ENCODE peak calls at places on chromosomes 2 and 18, in four cellular contexts. M is breast epithelium, S is prostate gland, R is tibial artery. F is an unnamed sample. For H3K4me1, the result is how much of the 10 kb centered on the place peaks cover.

GRCh38 chr2:119753041-119753929 is 6.4 kb upstream of the PTPN4 start:
- DNase-seq in M (no peak), S (peak), R (no peak), F (no peak)

GRCh38 chr18:64295839-64296238 is 147.0 kb upstream of the LINC00305 start:
- DNase-seq in M (no peak), S (no peak), R (no peak), F (no peak)

GRCh38 chr2:62920070-62920469 is 130.6 kb upstream of the OTX1 start:
- DNase-seq in M (no peak), S (no peak), R (no peak), F (no peak)

GRCh38 chr2:178579006-178579405 is 98.7 kb downstream of the PLEKHA3 start:
- DNase-seq in M (no peak), S (no peak), R (no peak), F (no peak)

GRCh38 chr2:237482485-237482884 is 4.6 kb upstream of the MLPH start:
- DNase-seq in M (peak), S (peak), R (peak), F (no peak)

GRCh38 chr2:227436436-227436835 is 35.5 kb upstream of the AGFG1 start:
- DNase-seq in M (no peak), S (no peak), R (no peak), F (no peak)

GRCh38 chr2:3466482-3466863 is 52.9 kb downstream of the ADI1 start:
- DNase-seq in M (no peak), S (no peak), R (peak), F (no peak)

GRCh38 chr18:56083097-56083865 is 495.3 kb upstream of the TCF4 start:
- DNase-seq in M (no peak), S (no peak), R (no peak), F (no peak)

GRCh38 chr2:97985998-97986397 is 9.8 kb downstream of the TMEM131 start:
- DNase-seq in M (no peak), S (no peak), R (no peak), F (no peak)

GRCh38 chr2:172072279-172072678 is 13.0 kb upstream of the DLX1 start:
- DNase-seq in M (no peak), S (no peak), R (no peak), F (no peak)

GRCh38 chr2:192333642-192334041 is 138.9 kb upstream of the TMEFF2 start:
- DNase-seq in M (no peak), S (no peak), R (no peak), F (no peak)

GRCh38 chr2:240532032-240532775 is 25.6 kb downstream of the ANKMY1 start:
- DNase-seq in M (no peak), S (no peak), R (no peak), F (no peak)

GRCh38 chr18:46386788-46387187 is 270.2 kb downstream of the LOXHD1 start:
- DNase-seq in M (peak), S (peak), R (no peak), F (no peak)

GRCh38 chr2:101205521-101205998 is 47.1 kb upstream of the CNOT11 start:
- DNase-seq in M (peak), S (peak), R (peak), F (peak)

GRCh38 chr2:25977768-25978167 is 4.5 kb downstream of the KIF3C start:
- DNase-seq in M (no peak), S (no peak), R (no peak), F (no peak)

GRCh38 chr18:49139726-49140125 is 189.0 kb upstream of the SMAD7 start:
- DNase-seq in M (no peak), S (no peak), R (no peak), F (no peak)

GRCh38 chr2:147826615-147827375 is 18.0 kb upstream of the ACVR2A start:
- DNase-seq in M (no peak), S (no peak), R (no peak), F (no peak)

DNA sequence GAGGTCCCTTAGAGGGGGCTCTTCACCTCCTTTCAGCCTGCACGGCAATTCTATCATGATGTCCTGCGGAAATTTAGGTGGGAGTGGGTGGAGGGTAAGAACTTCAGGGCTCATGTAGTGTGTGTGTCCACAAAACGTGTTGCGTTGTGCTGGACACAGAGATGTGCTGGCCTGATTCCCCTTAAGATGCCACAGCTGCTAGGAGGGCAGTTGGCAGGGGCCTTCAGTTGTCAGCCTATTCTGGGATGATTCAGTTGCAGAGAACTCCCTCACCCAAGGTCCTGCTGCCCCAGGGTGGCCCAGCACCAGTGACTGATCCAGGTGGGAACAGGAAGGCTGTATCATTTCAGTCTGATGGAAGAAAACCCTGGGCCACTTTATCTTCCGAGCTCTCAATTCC is 1.0 kb upstream of the HJURP start:
- DNase-seq in M (no peak), S (no peak), R (no peak), F (no peak)
- H3K4me3 ChIP-seq in M (no peak), S (no peak), R (no peak), F (no peak)

DNA sequence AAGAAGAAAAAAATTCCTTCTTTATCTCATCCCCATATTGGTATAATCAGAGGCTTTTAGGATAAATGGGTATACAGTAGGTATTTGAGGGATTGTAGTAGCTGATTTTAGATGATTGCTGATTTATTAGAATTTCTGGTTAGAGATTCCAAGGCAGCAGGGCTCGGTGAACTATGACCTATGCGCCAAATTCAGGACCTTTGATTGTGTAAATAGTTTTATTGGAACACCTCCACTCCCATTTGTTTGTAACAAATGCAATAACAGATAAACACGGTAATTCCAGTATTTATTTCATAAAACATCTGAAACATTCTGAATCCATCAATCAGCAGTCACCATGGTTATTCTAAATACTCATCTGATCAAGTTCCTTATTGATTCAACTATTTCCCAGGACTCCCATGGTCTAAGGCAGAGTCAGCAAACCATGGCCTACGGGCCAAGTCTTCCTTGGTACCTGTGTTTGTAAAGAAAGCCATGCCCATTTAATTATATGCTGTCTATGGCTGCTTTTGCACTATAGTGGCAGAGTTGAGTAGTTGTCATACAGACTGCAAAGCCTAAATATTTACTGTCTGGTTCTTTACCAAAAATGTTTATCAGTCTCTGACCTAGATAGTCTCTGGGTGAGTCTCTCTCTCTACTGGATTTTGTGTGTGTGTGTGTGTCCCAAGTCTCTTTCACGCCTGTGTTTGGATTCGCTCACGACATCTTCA is 4.3 kb downstream of the MGAT5 start:
- DNase-seq in M (no peak), S (no peak), R (no peak), F (no peak)
- H3K27ac ChIP-seq in M (no peak), S (no peak), R (peak), F (peak)

DNA sequence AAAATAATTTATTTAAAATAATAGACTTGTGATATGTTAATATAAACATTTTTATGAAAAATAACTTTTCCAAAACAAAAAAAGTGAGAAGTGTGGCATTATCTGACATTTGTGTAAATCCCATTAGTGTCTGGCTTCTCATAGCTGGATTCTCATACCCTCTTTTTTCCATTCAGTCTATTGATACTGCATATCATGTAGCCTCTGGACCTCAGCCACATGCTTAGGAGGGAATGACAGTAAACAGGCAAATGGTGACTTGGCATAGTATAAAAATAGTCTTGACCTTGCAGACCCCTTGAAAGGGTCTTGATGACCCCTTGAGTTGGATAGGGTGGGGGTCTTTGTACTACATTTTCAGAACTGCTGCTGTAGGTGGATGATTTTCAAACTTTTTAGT is 29.2 kb downstream of the GALNT1 start:
- DNase-seq in M (no peak), S (no peak), R (no peak), F (no peak)
- H3K4me1 ChIP-seq in M (under half), S (under half), R (under half), F (under half)

GRCh38 chr2:55581435-55581834 is 36.0 kb downstream of the PPP4R3B start:
- DNase-seq in M (no peak), S (no peak), R (no peak), F (no peak)
- H3K4me3 ChIP-seq in M (no peak), S (no peak), R (no peak), F (no peak)